ENCODE peak calls at places on chromosomes 16 and 17, in nine cellular contexts. Y is activated CD4-positive, alpha-beta T cell treated with anti-CD3 and anti-CD28 coated beads for 4 hours; Z is AG09319; A is endodermal cell; N is HEK293T; K is T-helper 2 cell; I is stimulated activated CD8-positive, alpha-beta memory T cell treated with anti-CD3 and anti-CD28 coated beads, Interleukin-4, amount 100 ng/mL, for 1 hour; S is caudate nucleus; Q is NCI-H69. F is an unnamed sample.
A peak's percentile ranks its signal among the peaks of the same experiment; 100 is the strongest.

GRCh38 chr17:45143767-45144198 is 4.5 kb upstream of the HEXIM1 start:
- DNase-seq in Z (no peak), I (no peak), Q (no peak), Y (peak; percentile 27), K (no peak), N (no peak), A (peak; percentile 95), S (no peak), F (no peak)

GRCh38 chr17:34401165-34401564 is 38.1 kb upstream of the CCL1 start:
- DNase-seq in S (no peak), Y (no peak), N (no peak), K (no peak), Z (no peak), Q (peak; percentile 67), A (peak; percentile 41), I (no peak), F (no peak)

GRCh38 chr17:76879691-76880090 is 11.5 kb downstream of the MGAT5B start:
- DNase-seq in A (no peak), Q (no peak), K (no peak), N (no peak), Y (no peak), S (no peak), Z (no peak), I (no peak), F (no peak)

GRCh38 chr16:1980026-1980769 is 1.1 kb downstream of the NOXO1 start:
- DNase-seq in Q (peak; percentile 78), N (no peak), K (no peak), Y (no peak), A (peak; percentile 72), I (no peak), S (no peak), Z (no peak), F (no peak)

GRCh38 chr16:8798174-8798527 is 512 bp downstream of the PMM2 start:
- DNase-seq in S (no peak), Z (no peak), K (no peak), Y (no peak), N (no peak), Q (no peak), I (no peak), A (no peak), F (no peak)

GRCh38 chr16:75924397-75924796 is 198.1 kb upstream of the CPHXL start:
- DNase-seq in K (no peak), Z (no peak), A (no peak), N (no peak), Q (no peak), Y (no peak), S (no peak), I (no peak), F (no peak)

GRCh38 chr17:80559688-80560290 is 15.2 kb downstream of the RPTOR start:
- DNase-seq in A (no peak), Q (no peak), I (no peak), S (no peak), Y (no peak), N (no peak), Z (no peak), K (no peak), F (no peak)

GRCh38 chr16:22206847-22207714 is 1.0 kb downstream of the EEF2K start:
- DNase-seq in K (peak; percentile 24), S (peak; percentile 21), Q (peak; percentile 83), N (no peak), Y (peak; percentile 64), Z (no peak), A (peak; percentile 73), I (no peak), F (no peak)

GRCh38 chr16:12149971-12150370 is 173.4 kb downstream of the SNX29 start:
- DNase-seq in N (no peak), S (no peak), Y (no peak), Z (no peak), A (no peak), I (no peak), Q (no peak), K (no peak), F (no peak)

GRCh38 chr17:76816590-76817135 is 51.5 kb upstream of the MGAT5B start:
- DNase-seq in N (peak; percentile 77), Y (peak; percentile 53), Z (peak; percentile 4), Q (peak; percentile 88), S (no peak), K (peak; percentile 19), A (peak; percentile 94), I (peak; percentile 22), F (no peak)

GRCh38 chr17:1390422-1391367 is 9.3 kb downstream of the YWHAE start:
- DNase-seq in A (no peak), Y (no peak), I (no peak), S (no peak), K (no peak), Z (no peak), N (no peak), Q (no peak), F (no peak)

GRCh38 chr16:83393196-83393981 is 414.4 kb upstream of the HSBP1 start:
- DNase-seq in K (no peak), Q (peak; percentile 18), N (no peak), I (no peak), S (no peak), Z (no peak), Y (no peak), A (no peak), F (no peak)

GRCh38 chr17:45902892-45903346 is 8.6 kb downstream of the MAPT start:
- DNase-seq in N (no peak), I (no peak), K (no peak), A (no peak), Y (no peak), S (no peak), Q (peak; percentile 97), Z (no peak), F (no peak)

GRCh38 chr17:54408741-54409140 is 491.9 kb upstream of the TOM1L1 start:
- DNase-seq in N (no peak), Q (no peak), I (no peak), K (no peak), A (no peak), S (no peak), Y (no peak), Z (no peak), F (no peak)

GRCh38 chr16:30473231-30474061 is 904 bp downstream of the ITGAL start:
- DNase-seq in N (no peak), Q (no peak), Y (peak; percentile 48), S (no peak), A (no peak), K (no peak), Z (no peak), I (no peak), F (no peak)

GRCh38 chr16:79601978-79602609 is 1.6 kb upstream of the MAF start:
- DNase-seq in I (peak; percentile 61), Y (peak; percentile 92), Q (peak; percentile 53), K (peak; percentile 58), N (peak; percentile 53), S (peak; percentile 23), A (peak; percentile 92), Z (peak; percentile 25), F (peak; percentile 31)

GRCh38 chr17:68600123-68600880 is 865 bp downstream of the FAM20A start:
- DNase-seq in Y (no peak), K (peak; percentile 9), N (peak; percentile 53), A (peak; percentile 92), Z (no peak), I (no peak), Q (peak; percentile 49), S (no peak), F (no peak)

GRCh38 chr16:53754938-53755910 is 51.3 kb downstream of the FTO start:
- DNase-seq in I (no peak), Y (no peak), Q (peak; percentile 93), S (no peak), A (no peak), N (no peak), Z (no peak), K (no peak), F (no peak)

GRCh38 chr17:42180922-42181850 is at the start of gene KCNH4:
- DNase-seq in Y (peak; percentile 92), I (peak; percentile 67), K (peak; percentile 81), Z (peak; percentile 15), A (peak; percentile 91), S (peak; percentile 42), N (peak; percentile 85), Q (peak; percentile 94), F (no peak)

GRCh38 chr16:67530013-67530939 is 1.6 kb downstream of the RIPOR1 start:
- DNase-seq in Y (no peak), N (no peak), K (no peak), S (no peak), I (no peak), Z (no peak), Q (peak; percentile 61), A (peak; percentile 64), F (no peak)

GRCh38 chr17:27631897-27632725 is 1.1 kb downstream of the LGALS9 start:
- DNase-seq in A (peak; percentile 63), N (no peak), K (no peak), Q (no peak), S (no peak), Z (no peak), I (no peak), Y (no peak), F (no peak)

F was measured in HFF-Myc.